ENCODE peak calls at places on chromosomes 2 and 18, in seven cellular contexts. U, C, Q, T, L, P and D are unnamed samples.

GRCh38 chr2:37864217-37864616 is 60.9 kb upstream of the RMDN2 start:
- DNase-seq in Q (no peak), L (no peak), C (no peak), T (no peak), U (no peak), P (no peak), D (no peak)

GRCh38 chr2:180495606-180496005 is 484.8 kb upstream of the UBE2E3 start:
- DNase-seq in P (no peak), Q (no peak), L (no peak), T (no peak), U (no peak), C (no peak), D (no peak)

GRCh38 chr2:170013802-170014551 is 164.0 kb upstream of the MYO3B start:
- DNase-seq in P (no peak), Q (no peak), T (no peak), U (peak), L (no peak), C (peak), D (no peak)

GRCh38 chr2:9832586-9832985 is 10.7 kb upstream of the TAF1B start:
- DNase-seq in T (no peak), Q (no peak), U (no peak), P (no peak), C (no peak), L (no peak), D (no peak)

GRCh38 chr2:24050041-24050655 is 607 bp downstream of the FKBP1B start:
- DNase-seq in Q (no peak), C (no peak), U (peak), T (no peak), L (no peak), P (peak), D (no peak)

GRCh38 chr2:24853996-24854395 is 60.8 kb downstream of the CENPO start:
- DNase-seq in L (no peak), C (no peak), U (no peak), Q (no peak), P (no peak), T (no peak), D (no peak)

GRCh38 chr2:226673314-226673723 is 126.3 kb downstream of the IRS1 start:
- DNase-seq in T (peak), P (no peak), L (no peak), Q (no peak), U (no peak), C (no peak), D (no peak)

GRCh38 chr2:134141598-134142340 is 112.1 kb upstream of the MGAT5 start:
- DNase-seq in L (no peak), C (no peak), U (no peak), Q (no peak), P (no peak), T (no peak), D (no peak)

GRCh38 chr18:12008842-12009580 is 27.7 kb downstream of the IMPA2 start:
- DNase-seq in T (no peak), P (peak), L (no peak), U (no peak), Q (no peak), C (no peak), D (no peak)

GRCh38 chr2:76478636-76479035 is 767.9 kb upstream of the GCFC2 start:
- DNase-seq in T (no peak), C (no peak), U (no peak), P (no peak), Q (no peak), L (no peak), D (no peak)

GRCh38 chr18:48566588-48566987 is 27.8 kb downstream of the CTIF start:
- DNase-seq in Q (no peak), C (peak), T (no peak), L (no peak), U (no peak), P (no peak), D (no peak)

GRCh38 chr2:108297436-108298141 is 8.9 kb downstream of the SULT1C2 start:
- DNase-seq in T (no peak), C (no peak), L (no peak), P (no peak), U (no peak), Q (no peak), D (no peak)

GRCh38 chr2:204483497-204484164 is 61.6 kb upstream of the PARD3B start:
- DNase-seq in L (no peak), Q (no peak), P (peak), U (peak), C (peak), T (no peak), D (peak)

GRCh38 chr2:115389898-115390297 is 947.5 kb downstream of the DPP10 start:
- DNase-seq in Q (no peak), P (no peak), L (no peak), T (no peak), C (no peak), U (no peak), D (no peak)

GRCh38 chr2:151713291-151713903 is 20.9 kb downstream of the NEB start:
- DNase-seq in U (no peak), C (no peak), P (no peak), Q (no peak), L (no peak), T (no peak), D (no peak)

GRCh38 chr2:236745420-236746210 is 176.0 kb downstream of the ACKR3 start:
- DNase-seq in P (peak), U (no peak), C (no peak), L (no peak), T (no peak), Q (no peak), D (peak)

GRCh38 chr18:2589345-2590060 is 18.1 kb downstream of the NDC80 start:
- DNase-seq in L (no peak), Q (no peak), U (no peak), C (no peak), P (peak), T (peak), D (no peak)

GRCh38 chr2:74286725-74287124 is 56.5 kb downstream of the SLC4A5 start:
- DNase-seq in T (no peak), C (no peak), L (no peak), U (no peak), Q (no peak), P (no peak), D (no peak)

GRCh38 chr18:57910134-57910533 is 107.0 kb upstream of the ATP8B1 start:
- DNase-seq in U (no peak), P (no peak), T (no peak), C (no peak), Q (no peak), L (no peak), D (no peak)

GRCh38 chr2:167052825-167053224 is 164.5 kb downstream of the XIRP2 start:
- DNase-seq in C (no peak), P (no peak), U (no peak), Q (no peak), L (no peak), T (no peak), D (no peak)

GRCh38 chr2:70645733-70646420 is 92.3 kb upstream of the TGFA start:
- DNase-seq in L (no peak), U (peak), C (no peak), P (peak), T (no peak), Q (no peak), D (no peak)

GRCh38 chr2:179936654-179937053 is 70.4 kb downstream of the CWC22 start:
- DNase-seq in C (peak), T (peak), L (peak), U (peak), Q (no peak), P (peak), D (no peak)

GRCh38 chr2:45342-46130 is 769 bp downstream of the FAM110C start:
- DNase-seq in T (no peak), Q (no peak), C (no peak), L (no peak), U (peak), P (no peak), D (peak)

GRCh38 chr2:110104025-110104771 is 11.4 kb downstream of the MALL start:
- DNase-seq in T (no peak), Q (no peak), L (no peak), C (no peak), U (no peak), P (no peak), D (no peak)

GRCh38 chr2:101361519-101361918 is 25.8 kb downstream of the CREG2 start:
- DNase-seq in L (no peak), T (no peak), U (no peak), Q (no peak), C (no peak), P (no peak), D (no peak)

GRCh38 chr2:73593676-73594075 is 48.5 kb downstream of the NAT8 start:
- DNase-seq in U (no peak), C (no peak), P (no peak), Q (no peak), T (no peak), L (no peak), D (no peak)

GRCh38 chr2:181430406-181431199 is 26.6 kb upstream of the ITGA4 start:
- DNase-seq in Q (no peak), U (no peak), C (no peak), P (no peak), L (no peak), T (no peak), D (no peak)

GRCh38 chr2:73107211-73107926 is 5.4 kb downstream of the RAB11FIP5 start:
- DNase-seq in C (no peak), T (no peak), U (peak), P (no peak), L (no peak), Q (no peak), D (no peak)

GRCh38 chr2:62597323-62597722 is 91.3 kb upstream of the TMEM17 start:
- DNase-seq in U (no peak), Q (no peak), T (no peak), L (no peak), P (no peak), C (no peak), D (no peak)

GRCh38 chr18:48342125-48342524 is 67.1 kb downstream of the ZBTB7C start:
- DNase-seq in L (no peak), U (peak), C (no peak), T (no peak), Q (no peak), P (no peak), D (no peak)

GRCh38 chr2:199457147-199458016 is at the start of gene SATB2:
- DNase-seq in Q (no peak), P (no peak), C (peak), T (peak), L (no peak), U (peak), D (peak)

GRCh38 chr2:26324903-26325302 is 21.0 kb upstream of the SELENOI start:
- DNase-seq in Q (no peak), T (no peak), U (no peak), P (no peak), L (no peak), C (no peak), D (no peak)

GRCh38 chr2:121860033-121860810 is 104.8 kb downstream of the TSN start:
- DNase-seq in U (no peak), T (no peak), L (no peak), P (no peak), C (no peak), Q (no peak), D (no peak)

GRCh38 chr18:26706796-26707406 is 158.5 kb upstream of the KCTD1 start:
- DNase-seq in L (no peak), T (no peak), U (no peak), P (no peak), Q (no peak), C (no peak), D (no peak)

GRCh38 chr2:154700142-154700541 is 1.6 kb downstream of the KCNJ3 start:
- DNase-seq in Q (no peak), C (no peak), U (no peak), P (no peak), L (no peak), T (no peak), D (no peak)

GRCh38 chr18:46224181-46224775 is 120.1 kb downstream of the HAUS1 start:
- DNase-seq in P (no peak), L (no peak), C (no peak), Q (no peak), U (no peak), T (no peak), D (no peak)

GRCh38 chr2:232592687-232593407 is 40.6 kb upstream of the EFHD1 start:
- DNase-seq in C (peak), Q (no peak), L (no peak), U (no peak), P (peak), T (peak), D (peak)

GRCh38 chr2:232588031-232588430 is 37.5 kb downstream of the EIF4E2 start:
- DNase-seq in U (no peak), C (no peak), T (no peak), P (no peak), Q (no peak), L (no peak), D (no peak)

GRCh38 chr2:232586943-232587342 is 36.5 kb downstream of the EIF4E2 start:
- DNase-seq in L (no peak), Q (no peak), P (no peak), T (no peak), C (no peak), U (no peak), D (no peak)

GRCh38 chr2:232587527-232587926 is 37.0 kb downstream of the EIF4E2 start:
- DNase-seq in Q (no peak), P (no peak), C (no peak), L (no peak), T (no peak), U (no peak), D (no peak)

DNA sequence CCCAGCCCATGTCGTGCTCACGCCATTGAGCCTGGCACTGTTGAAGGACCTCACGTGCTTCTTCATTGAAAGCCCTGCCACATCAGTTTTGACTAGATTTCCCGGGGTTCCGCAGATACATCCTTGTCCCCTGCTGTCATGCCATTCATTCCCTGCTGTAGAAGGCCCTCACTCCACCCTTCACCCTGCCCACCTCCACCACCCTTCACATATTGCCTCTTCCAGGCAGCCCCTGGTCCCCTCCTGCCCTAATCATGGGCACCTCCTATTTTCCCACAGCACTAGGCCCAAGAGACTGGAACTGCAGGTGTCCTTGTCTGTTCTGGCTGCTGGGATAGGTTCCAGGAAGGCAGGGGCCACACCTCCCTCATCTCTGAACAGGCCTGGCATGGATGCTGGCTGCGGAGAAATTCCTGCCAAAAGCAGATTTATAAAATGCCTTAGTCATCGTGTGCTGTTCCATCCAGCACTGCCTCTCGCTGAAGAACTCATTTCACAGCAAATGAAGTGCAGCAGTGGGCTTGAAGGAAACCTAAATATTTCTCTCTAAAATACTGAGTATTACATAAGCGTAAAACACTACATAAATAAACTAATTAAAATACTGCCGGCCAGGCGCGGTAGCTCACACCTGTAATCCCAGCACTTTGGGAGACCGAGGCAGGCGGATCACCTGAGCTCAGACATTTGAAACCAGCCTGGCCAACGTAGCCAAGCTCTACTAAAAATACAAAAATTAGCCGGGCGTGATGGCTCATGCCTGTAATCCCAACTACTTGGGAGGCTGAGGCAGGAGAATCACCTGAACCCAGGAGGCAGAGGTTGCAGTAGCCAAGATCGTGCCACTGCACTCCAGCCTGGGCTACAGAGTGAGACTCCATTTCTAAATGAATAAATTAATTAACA is 38.4 kb downstream of the EIF4E2 start:
- DNase-seq in C (no peak), Q (no peak), P (no peak), T (no peak), L (no peak), U (peak), D (no peak)
- TF ChIP-seq JUND in C (no peak), Q (no peak), P (no peak), T (no peak), L (no peak), U (no peak), D (no peak)

GRCh38 chr2:187978341-187978740 is 313.3 kb upstream of the GULP1 start:
- DNase-seq in T (no peak), Q (no peak), U (no peak), L (no peak), P (no peak), C (no peak), D (no peak)

GRCh38 chr2:187971893-187972292 is 319.8 kb upstream of the GULP1 start:
- DNase-seq in L (no peak), C (no peak), U (no peak), P (no peak), T (peak), Q (no peak), D (no peak)

GRCh38 chr2:187976667-187977333 is 314.9 kb upstream of the GULP1 start:
- DNase-seq in Q (no peak), P (no peak), T (no peak), U (no peak), C (no peak), L (no peak), D (no peak)

DNA sequence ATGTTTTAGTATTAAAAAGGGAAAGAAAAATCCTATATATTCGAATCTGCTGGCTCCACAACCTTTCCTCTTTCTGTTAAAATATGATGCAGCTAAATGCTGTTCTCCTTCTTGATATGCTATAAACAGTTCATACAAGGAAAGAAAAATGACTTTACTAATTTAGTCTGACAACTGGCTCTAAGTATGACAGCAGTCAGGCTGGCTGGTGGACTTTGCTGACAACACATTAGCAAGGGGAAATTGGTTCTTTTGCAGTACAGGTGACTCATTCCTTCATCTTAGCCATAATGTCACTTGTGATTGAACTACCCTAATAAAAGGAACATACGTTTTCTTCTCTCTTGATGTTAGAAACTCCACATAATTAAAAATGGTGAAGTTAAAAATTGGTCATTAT is 315.4 kb upstream of the GULP1 start:
- DNase-seq in L (no peak), T (no peak), U (no peak), C (no peak), P (no peak), Q (no peak), D (no peak)
- TF ChIP-seq JUND in L (no peak), T (no peak), U (no peak), C (no peak), P (no peak), Q (no peak), D (no peak)

GRCh38 chr2:119422521-119422920 is 9.1 kb upstream of the TMEM37 start:
- DNase-seq in T (no peak), P (no peak), U (no peak), Q (no peak), C (no peak), L (no peak), D (no peak)
- TF ChIP-seq JUND in T (no peak), P (no peak), U (no peak), Q (no peak), C (no peak), L (no peak), D (no peak)

GRCh38 chr2:142588269-142588668 is 289.2 kb upstream of the KYNU start:
- DNase-seq in L (no peak), U (no peak), T (no peak), C (no peak), Q (no peak), P (no peak), D (no peak)
- TF ChIP-seq JUND in L (no peak), U (no peak), T (no peak), C (no peak), Q (no peak), P (no peak), D (no peak)

DNA sequence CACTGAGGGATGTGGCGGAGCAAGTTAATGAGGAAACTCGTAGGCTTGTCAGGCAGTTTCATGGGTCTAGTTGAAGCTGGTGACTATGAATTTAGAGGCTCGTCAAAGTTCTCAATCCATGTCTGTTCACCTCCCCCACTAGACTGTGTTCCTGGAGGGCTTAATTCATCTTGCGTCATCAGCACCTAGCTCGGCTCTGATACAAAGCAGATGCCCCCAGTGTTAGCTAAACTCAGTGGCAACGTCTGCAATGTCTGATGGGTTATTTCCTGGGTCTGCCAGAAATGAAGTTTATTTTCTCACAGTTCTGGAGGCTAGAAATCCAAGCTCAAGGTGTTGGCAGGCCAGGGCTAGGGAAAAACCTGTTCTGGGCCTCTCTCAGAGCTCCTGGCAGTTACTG is 140.6 kb downstream of the PID1 start:
- DNase-seq in U (peak), T (no peak), Q (no peak), C (no peak), P (no peak), L (no peak), D (no peak)
- TF ChIP-seq JUND in U (no peak), T (no peak), Q (no peak), C (no peak), P (no peak), L (no peak), D (no peak)

GRCh38 chr2:215729985-215730620 is 283.2 kb downstream of the MREG start:
- DNase-seq in L (no peak), Q (no peak), U (no peak), P (no peak), C (no peak), T (no peak), D (no peak)
- TF ChIP-seq JUND in L (no peak), Q (no peak), U (no peak), P (no peak), C (no peak), T (no peak), D (no peak)

DNA sequence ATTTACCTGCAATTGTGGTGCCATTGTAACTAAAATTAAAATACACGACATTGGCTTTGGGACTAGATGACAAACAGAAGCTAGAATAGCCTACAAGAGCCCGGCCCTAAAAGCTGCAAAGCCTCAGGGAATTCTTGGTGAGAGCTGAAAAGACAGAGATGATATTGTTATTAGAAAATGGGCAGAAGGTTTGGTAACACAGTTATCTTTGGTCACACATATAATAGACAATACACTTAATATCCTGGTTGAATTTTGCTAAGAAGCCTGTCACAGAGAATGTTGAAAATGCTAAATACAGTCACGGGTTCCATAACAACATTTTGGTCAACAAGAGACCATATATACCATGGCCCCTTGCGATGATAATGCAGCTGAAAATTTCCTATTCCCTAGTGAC is 157.3 kb upstream of the CDH19 start:
- DNase-seq in L (no peak), C (no peak), Q (no peak), P (no peak), T (no peak), U (no peak), D (no peak)
- TF ChIP-seq JUND in L (no peak), C (no peak), Q (no peak), P (no peak), T (no peak), U (no peak), D (no peak)